ENCODE peak calls at places on chromosome 16, in five cellular contexts. C is GM23338, Y is neural progenitor cell, V is GM23248, H is hepatocyte. Q is an unnamed sample. For H3K36me3, the result is how much of the 10 kb centered on the place peaks cover.

GRCh38 chr16:23055481-23055880 is 93.8 kb downstream of the USP31 start:
- DNase-seq in C (no peak), Y (no peak), V (no peak), H (no peak), Q (no peak)

GRCh38 chr16:7577588-7577987 is 244.9 kb downstream of the RBFOX1 start:
- DNase-seq in C (no peak), Y (no peak), V (no peak), H (no peak), Q (no peak)

GRCh38 chr16:80966617-80967016 is 40.1 kb downstream of the CMC2 start:
- DNase-seq in C (no peak), Y (no peak), V (no peak), H (no peak), Q (no peak)

GRCh38 chr16:8718753-8719386 is 44.5 kb downstream of the ABAT start:
- DNase-seq in C (no peak), Y (no peak), V (no peak), H (no peak), Q (no peak)

GRCh38 chr16:75011634-75012307 is 12.9 kb downstream of the ZNRF1 start:
- DNase-seq in C (no peak), Y (no peak), V (peak), H (peak), Q (no peak)

GRCh38 chr16:84851192-84852127 is 31.7 kb downstream of the CRISPLD2 start:
- DNase-seq in C (no peak), Y (no peak), V (peak), H (peak), Q (no peak)

GRCh38 chr16:11572301-11572995 is 14.3 kb downstream of the LITAF start:
- DNase-seq in C (peak), Y (no peak), V (no peak), H (no peak), Q (no peak)

GRCh38 chr16:84600343-84601229 is 17.3 kb downstream of the COTL1 start:
- DNase-seq in C (no peak), Y (no peak), V (peak), H (no peak), Q (peak)

GRCh38 chr16:84897911-84898377 is 78.2 kb downstream of the CRISPLD2 start:
- DNase-seq in C (no peak), Y (no peak), V (no peak), H (no peak), Q (peak)

GRCh38 chr16:7209598-7209997 is 123.0 kb upstream of the RBFOX1 start:
- DNase-seq in C (no peak), Y (no peak), V (no peak), H (no peak), Q (no peak)

GRCh38 chr16:19393226-19394074 is 24.2 kb upstream of the TMC5 start:
- DNase-seq in C (no peak), Y (peak), V (peak), H (peak), Q (no peak)

GRCh38 chr16:79758615-79759346 is 158.2 kb upstream of the MAF start:
- DNase-seq in C (no peak), Y (no peak), V (no peak), H (peak), Q (no peak)

GRCh38 chr16:10539793-10540192 is 40.6 kb downstream of the EMP2 start:
- DNase-seq in C (no peak), Y (no peak), V (no peak), H (no peak), Q (no peak)

GRCh38 chr16:21590791-21591190 is 8.6 kb upstream of the METTL9 start:
- DNase-seq in C (no peak), Y (no peak), V (peak), H (no peak), Q (no peak)

GRCh38 chr16:13099822-13100221 is 198.4 kb downstream of the SHISA9 start:
- DNase-seq in C (peak), Y (peak), V (no peak), H (no peak), Q (no peak)

GRCh38 chr16:14364386-14365199 is 265.5 kb downstream of the PARN start:
- DNase-seq in C (peak), Y (peak), V (peak), H (peak), Q (no peak)

GRCh38 chr16:78443780-78444422 is 344.4 kb downstream of the WWOX start:
- DNase-seq in C (no peak), Y (no peak), V (peak), H (no peak), Q (no peak)

GRCh38 chr16:49431591-49432290 is 58.1 kb downstream of the C16orf78 start:
- DNase-seq in C (peak), Y (no peak), V (no peak), H (no peak), Q (no peak)

GRCh38 chr16:49951568-49952195 is 73.3 kb upstream of the CNEP1R1 start:
- DNase-seq in C (peak), Y (no peak), V (no peak), H (no peak), Q (no peak)

GRCh38 chr16:84821728-84822676 is 2.2 kb downstream of the CRISPLD2 start:
- DNase-seq in C (no peak), Y (no peak), V (peak), H (no peak), Q (no peak)

GRCh38 chr16:24826817-24827566 is 18.8 kb upstream of the SLC5A11 start:
- DNase-seq in C (no peak), Y (no peak), V (no peak), H (no peak), Q (no peak)

GRCh38 chr16:27199747-27200146 is 3.6 kb upstream of the KDM8 start:
- DNase-seq in C (no peak), Y (no peak), V (no peak), H (no peak), Q (peak)

GRCh38 chr16:11135167-11135973 is 120.6 kb downstream of the SOCS1 start:
- DNase-seq in C (no peak), Y (no peak), V (peak), H (no peak), Q (no peak)

GRCh38 chr16:375927-376816 is 5.6 kb downstream of the PGAP6 start:
- DNase-seq in C (no peak), Y (no peak), V (no peak), H (no peak), Q (no peak)

GRCh38 chr16:85728879-85729278 is 22.0 kb downstream of the C16orf74 start:
- DNase-seq in C (peak), Y (peak), V (no peak), H (no peak), Q (no peak)

GRCh38 chr16:85182774-85183173 is 70.5 kb upstream of the CIBAR2 start:
- DNase-seq in C (no peak), Y (no peak), V (no peak), H (no peak), Q (no peak)

GRCh38 chr16:65284583-65284982 is 162.7 kb upstream of the CDH11 start:
- DNase-seq in C (no peak), Y (no peak), V (no peak), H (no peak), Q (no peak)

GRCh38 chr16:12902511-12903324 is 1.3 kb downstream of the SHISA9 start:
- DNase-seq in C (peak), Y (peak), V (no peak), H (peak), Q (no peak)

GRCh38 chr16:81927561-81928185 is 83.6 kb downstream of the SDR42E1 start:
- DNase-seq in C (no peak), Y (no peak), V (no peak), H (no peak), Q (no peak)

GRCh38 chr16:52709286-52709685 is 162.3 kb upstream of the TOX3 start:
- DNase-seq in C (peak), Y (no peak), V (no peak), H (no peak), Q (no peak)

DNA sequence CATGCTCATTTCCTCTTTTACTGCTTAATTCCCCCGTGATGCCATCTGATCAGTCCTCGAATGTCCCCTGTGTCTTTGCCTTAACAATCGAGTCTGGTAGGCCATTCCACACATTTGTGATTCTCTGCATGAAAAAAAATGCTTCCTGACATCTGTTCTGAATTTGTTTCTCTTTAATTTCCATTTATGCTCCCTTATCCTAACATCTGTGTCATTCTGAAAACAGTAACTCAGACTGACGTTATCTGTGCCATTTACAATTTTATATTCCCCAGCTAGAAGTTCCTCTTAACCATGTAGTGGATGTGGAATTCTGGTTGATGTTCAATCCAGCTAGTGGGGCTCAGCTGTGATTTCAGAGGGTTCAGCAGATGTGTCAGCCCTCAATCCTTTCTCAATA is 158.2 kb upstream of the TOX3 start:
- DNase-seq in C (no peak), Y (no peak), V (no peak), H (no peak), Q (no peak)
- TF ChIP-seq EZH2phosphoT487 in C (no peak), Y (no peak), V (no peak), H (no peak), Q (no peak)

DNA sequence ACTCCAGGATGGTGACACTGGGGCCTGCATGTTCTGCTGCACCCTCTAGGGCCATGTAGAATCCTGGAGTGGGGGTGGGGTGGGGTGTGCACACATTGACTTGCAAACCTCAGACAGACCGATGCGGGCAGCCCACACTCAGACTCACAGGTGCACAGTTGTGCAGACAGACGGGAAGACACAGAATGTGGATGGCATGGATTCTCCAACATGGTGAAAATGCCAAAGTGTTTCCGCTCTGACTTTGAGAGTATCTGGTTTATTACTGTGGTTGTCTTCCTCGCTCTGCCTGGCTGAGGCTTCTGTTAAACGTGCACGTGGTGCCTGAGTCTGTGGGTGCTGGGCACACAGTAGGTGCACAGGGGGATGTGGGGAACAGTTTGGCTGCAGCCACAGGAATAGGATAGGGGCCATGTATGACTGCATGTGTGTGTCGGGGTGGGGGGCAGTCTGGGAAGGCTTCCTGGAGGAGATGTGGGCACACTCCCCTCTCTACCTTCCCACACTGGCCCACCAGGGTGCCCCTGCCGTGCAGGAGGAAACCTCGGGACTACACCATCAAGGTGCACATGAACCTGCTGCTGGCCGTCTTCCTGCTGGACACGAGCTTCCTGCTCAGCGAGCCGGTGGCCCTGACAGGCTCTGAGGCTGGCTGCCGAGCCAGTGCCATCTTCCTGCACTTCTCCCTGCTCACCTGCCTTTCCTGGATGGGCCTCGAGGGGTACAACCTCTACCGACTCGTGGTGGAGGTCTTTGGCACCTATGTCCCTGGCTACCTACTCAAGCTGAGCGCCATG is 9.0 kb upstream of the ADGRG3 start:
- DNase-seq in C (no peak), Y (no peak), V (no peak), H (no peak), Q (no peak)
- H3K36me3 ChIP-seq in C (under half), Y (under half), V (under half), H (under half), Q (under half)

GRCh38 chr16:72786606-72787005 is 261.3 kb downstream of the ZFHX3 start:
- DNase-seq in C (peak), Y (peak), V (no peak), H (no peak), Q (no peak)
- TF ChIP-seq EZH2phosphoT487 in C (no peak), Y (no peak), V (no peak), H (no peak), Q (no peak)

DNA sequence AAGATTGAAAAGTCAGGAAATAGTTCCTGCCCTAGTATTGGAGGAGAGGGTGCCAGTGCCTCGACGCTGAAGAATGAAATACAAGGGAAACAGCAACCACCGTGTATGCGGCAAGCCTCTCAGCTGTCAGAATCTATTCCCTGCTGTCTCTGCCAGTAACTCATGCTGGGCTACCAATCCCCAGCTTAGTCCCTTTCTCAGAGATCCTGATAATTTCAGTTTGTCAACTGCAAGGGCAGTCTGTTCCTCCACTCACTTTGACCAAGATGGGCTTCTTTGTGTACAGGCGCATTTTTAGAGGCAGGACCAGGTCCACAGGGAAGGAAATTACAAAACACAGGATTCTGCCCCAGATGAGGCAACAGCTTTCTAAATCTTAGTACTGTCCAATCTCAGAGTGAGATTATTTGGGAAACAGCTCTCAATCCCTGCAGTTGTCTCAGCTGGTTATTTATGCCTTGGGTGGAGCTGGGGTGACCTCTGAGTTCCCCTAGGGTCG is 1.3 kb downstream of the NQO1 start:
- DNase-seq in C (peak), Y (no peak), V (peak), H (no peak), Q (no peak)
- H3K36me3 ChIP-seq in C (under half), Y (under half), V (under half), H (under half), Q (under half)

DNA sequence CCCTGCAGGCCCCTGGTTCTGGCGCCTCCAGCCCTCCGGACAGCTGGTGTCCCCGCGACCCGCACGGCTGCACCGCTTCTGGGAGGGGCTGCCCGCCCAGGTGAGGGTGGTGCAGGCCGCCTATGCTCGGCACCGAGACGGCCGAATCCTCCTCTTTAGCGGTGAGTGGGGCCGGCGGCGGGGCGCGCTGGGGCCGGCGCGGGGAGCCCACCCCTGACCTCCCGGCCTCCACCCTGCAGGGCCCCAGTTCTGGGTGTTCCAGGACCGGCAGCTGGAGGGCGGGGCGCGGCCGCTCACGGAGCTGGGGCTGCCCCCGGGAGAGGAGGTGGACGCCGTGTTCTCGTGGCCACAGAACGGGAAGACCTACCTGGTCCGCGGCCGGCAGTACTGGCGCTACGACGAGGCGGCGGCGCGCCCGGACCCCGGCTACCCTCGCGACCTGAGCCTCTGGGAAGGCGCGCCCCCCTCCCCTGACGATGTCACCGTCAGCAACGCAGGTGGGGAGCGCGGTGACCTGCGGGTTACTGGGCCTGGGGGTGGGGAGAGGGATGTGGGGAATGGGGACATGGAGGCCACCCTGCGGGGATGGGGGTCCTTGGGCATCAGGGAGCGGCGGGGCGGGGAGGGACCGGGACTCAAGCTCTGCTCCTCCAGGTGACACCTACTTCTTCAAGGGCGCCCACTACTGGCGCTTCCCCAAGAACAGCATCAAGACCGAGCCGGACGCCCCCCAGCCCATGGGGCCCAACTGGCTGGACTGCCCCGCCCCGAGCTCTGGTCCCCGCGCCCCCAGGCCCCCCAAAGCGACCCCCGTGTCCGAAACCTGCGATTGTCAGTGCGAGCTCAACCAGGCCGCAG is 7.0 kb upstream of the IL32 start:
- DNase-seq in C (peak), Y (peak), V (peak), H (peak), Q (peak)
- TF ChIP-seq EZH2phosphoT487 in C (no peak), Y (no peak), V (no peak), H (no peak), Q (no peak)

GRCh38 chr16:56480776-56481467 is 29.6 kb downstream of the OGFOD1 start:
- DNase-seq in C (no peak), Y (no peak), V (peak), H (peak), Q (no peak)

GRCh38 chr16:56481468-56482112 is 30.2 kb downstream of the OGFOD1 start:
- DNase-seq in C (no peak), Y (no peak), V (peak), H (no peak), Q (no peak)

GRCh38 chr16:56477096-56477878 is 25.9 kb downstream of the OGFOD1 start:
- DNase-seq in C (no peak), Y (no peak), V (peak), H (peak), Q (no peak)

GRCh38 chr16:56479469-56479868 is 28.1 kb downstream of the OGFOD1 start:
- DNase-seq in C (peak), Y (no peak), V (no peak), H (no peak), Q (no peak)

GRCh38 chr16:56478228-56479049 is 27.1 kb downstream of the OGFOD1 start:
- DNase-seq in C (no peak), Y (no peak), V (no peak), H (no peak), Q (no peak)
- H3K36me3 ChIP-seq in C (under half), Y (under half), V (under half), H (under half), Q (half or more)

GRCh38 chr16:3960049-3960809 is 79.7 kb upstream of the CREBBP start:
- DNase-seq in C (no peak), Y (peak), V (peak), H (no peak), Q (no peak)
- TF ChIP-seq EZH2phosphoT487 in C (no peak), Y (no peak), V (no peak), H (no peak), Q (no peak)

GRCh38 chr16:4339455-4339854 is 11.7 kb downstream of the PAM16 start:
- DNase-seq in C (no peak), Y (no peak), V (no peak), H (no peak), Q (no peak)
- H3K36me3 ChIP-seq in C (under half), Y (under half), V (under half), H (under half), Q (half or more)

DNA sequence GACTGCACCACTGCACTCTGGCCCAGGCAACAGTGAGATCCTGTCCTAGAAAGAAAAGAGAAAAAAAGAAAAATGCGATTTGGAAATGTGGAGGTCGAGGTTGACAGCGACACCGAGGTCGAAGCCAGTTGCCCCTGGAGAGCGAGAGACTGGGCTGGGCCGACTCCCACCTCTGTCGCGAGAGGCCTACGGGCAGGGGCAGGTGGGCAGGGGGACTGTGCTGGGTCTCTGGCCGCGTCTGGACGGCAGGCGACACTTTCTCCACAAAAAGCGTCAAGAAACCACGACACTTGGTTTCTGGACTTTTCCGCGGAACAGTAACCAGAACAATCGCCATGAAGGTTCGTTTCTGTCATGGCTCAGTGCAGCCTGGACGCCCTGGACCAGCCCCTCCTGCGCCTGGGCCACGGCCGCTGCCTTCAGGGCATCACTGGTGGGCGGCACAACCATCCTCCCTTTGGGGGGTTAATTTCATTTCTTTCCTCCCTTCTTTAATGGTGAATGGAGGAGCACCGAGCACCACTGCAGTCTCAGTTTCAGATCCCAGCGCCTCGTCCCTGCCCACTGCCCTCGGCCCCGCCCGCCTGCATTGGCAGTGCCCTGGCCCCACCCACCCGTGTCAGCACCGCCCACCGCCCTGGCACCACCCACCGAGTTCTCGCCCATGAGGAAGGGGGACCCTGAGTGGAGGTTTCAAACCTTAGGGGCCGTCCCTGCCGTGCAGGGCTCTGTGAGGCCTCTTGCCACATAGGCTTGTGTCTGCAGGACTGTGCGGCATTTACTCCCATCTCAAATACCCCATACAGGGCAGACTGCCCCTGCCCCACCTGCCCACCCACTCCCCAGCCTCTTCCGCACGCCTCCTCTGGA is 18.5 kb upstream of the CDH15 start:
- DNase-seq in C (no peak), Y (no peak), V (no peak), H (no peak), Q (peak)
- TF ChIP-seq EZH2phosphoT487 in C (no peak), Y (no peak), V (no peak), H (no peak), Q (no peak)